ENCODE peak calls at places on chromosomes 5 and 9, in seven cellular contexts. L is PC-9; Y is colonic mucosa; U is neural progenitor cell; T is naive thymus-derived CD4-positive, alpha-beta T cell; O is body of pancreas; B is AG04450. M is an unnamed sample. For H3K9me3 and H3K27me3, the result is how much of the 10 kb centered on the place peaks cover.

GRCh38 chr5:132183723-132184122 is 43.9 kb downstream of the P4HA2 start:
- DNase-seq in L (no peak), Y (no peak), U (no peak), T (no peak), O (no peak), B (no peak), M (no peak)

GRCh38 chr5:171577940-171578856 is 158.8 kb downstream of the FGF18 start:
- DNase-seq in L (no peak), Y (peak), U (peak), T (no peak), O (peak), B (no peak), M (no peak)

GRCh38 chr5:149345892-149346222 is 558 bp downstream of the GRPEL2 start:
- DNase-seq in L (peak), Y (no peak), U (peak), T (no peak), O (no peak), B (no peak), M (no peak)

GRCh38 chr9:122056484-122056883 is 36.6 kb downstream of the TTLL11 start:
- DNase-seq in L (peak), Y (no peak), U (peak), T (no peak), O (no peak), B (no peak), M (no peak)

GRCh38 chr5:119453045-119453383 is 717 bp downstream of the HSD17B4 start:
- DNase-seq in L (no peak), Y (peak), U (no peak), T (no peak), O (peak), B (no peak), M (no peak)

GRCh38 chr5:91277840-91278239 is 105.3 kb downstream of the ARRDC3 start:
- DNase-seq in L (no peak), Y (no peak), U (no peak), T (no peak), O (no peak), B (no peak), M (no peak)

GRCh38 chr9:117247271-117247670 is 167.6 kb downstream of the ASTN2 start:
- DNase-seq in L (no peak), Y (no peak), U (peak), T (no peak), O (peak), B (no peak), M (no peak)

GRCh38 chr5:174531782-174532191 is 192.6 kb upstream of the MSX2 start:
- DNase-seq in L (no peak), Y (no peak), U (peak), T (no peak), O (no peak), B (no peak), M (no peak)

GRCh38 chr5:65059681-65060598 is 291.2 kb downstream of the CWC27 start:
- DNase-seq in L (no peak), Y (no peak), U (no peak), T (no peak), O (no peak), B (no peak), M (no peak)

GRCh38 chr5:91126888-91127287 is 256.2 kb downstream of the ARRDC3 start:
- DNase-seq in L (no peak), Y (peak), U (no peak), T (no peak), O (no peak), B (no peak), M (no peak)

GRCh38 chr9:32472344-32472743 is 53.7 kb downstream of the RIGI start:
- DNase-seq in L (no peak), Y (no peak), U (no peak), T (no peak), O (no peak), B (no peak), M (no peak)

GRCh38 chr9:125755340-125755739 is 8.2 kb downstream of the PBX3 start:
- DNase-seq in L (no peak), Y (no peak), U (peak), T (no peak), O (no peak), B (no peak), M (no peak)

GRCh38 chr9:32395483-32396216 is 11.2 kb downstream of the ACO1 start:
- DNase-seq in L (no peak), Y (no peak), U (no peak), T (no peak), O (peak), B (peak), M (no peak)

GRCh38 chr9:83505282-83505681 is 32.9 kb downstream of the FRMD3 start:
- DNase-seq in L (no peak), Y (no peak), U (peak), T (no peak), O (no peak), B (no peak), M (no peak)

GRCh38 chr9:34989946-34990635 is 546 bp downstream of the DNAJB5 start:
- DNase-seq in L (no peak), Y (peak), U (peak), T (peak), O (peak), B (no peak), M (peak)

GRCh38 chr5:120567921-120568320 is 103.8 kb downstream of the PRR16 start:
- DNase-seq in L (no peak), Y (no peak), U (no peak), T (no peak), O (no peak), B (no peak), M (no peak)

GRCh38 chr5:110414360-110414759 is 312.1 kb downstream of the TMEM232 start:
- DNase-seq in L (no peak), Y (no peak), U (peak), T (peak), O (no peak), B (no peak), M (no peak)

GRCh38 chr9:5510360-5510931 is at the start of gene PDCD1LG2:
- DNase-seq in L (no peak), Y (no peak), U (no peak), T (no peak), O (no peak), B (peak), M (no peak)

GRCh38 chr9:137975527-137975913 is 97.9 kb downstream of the CACNA1B start:
- DNase-seq in L (no peak), Y (no peak), U (no peak), T (no peak), O (no peak), B (no peak), M (no peak)

GRCh38 chr9:9032950-9033349 is 1233.4 kb upstream of the DMAC1 start:
- DNase-seq in L (no peak), Y (no peak), U (no peak), T (no peak), O (no peak), B (no peak), M (no peak)

GRCh38 chr5:115179068-115179958 is 9.6 kb upstream of the TRIM36 start:
- DNase-seq in L (no peak), Y (peak), U (peak), T (no peak), O (peak), B (no peak), M (no peak)

GRCh38 chr9:73742412-73742811 is 590.7 kb downstream of the ANXA1 start:
- DNase-seq in L (no peak), Y (no peak), U (no peak), T (no peak), O (no peak), B (no peak), M (no peak)

GRCh38 chr9:126781717-126782388 is 23.0 kb upstream of the ZBTB43 start:
- DNase-seq in L (peak), Y (peak), U (peak), T (peak), O (peak), B (peak), M (peak)

GRCh38 chr5:15807861-15808260 is 307.9 kb downstream of the FBXL7 start:
- DNase-seq in L (no peak), Y (no peak), U (no peak), T (no peak), O (no peak), B (no peak), M (no peak)

GRCh38 chr5:151023047-151023615 is 2.7 kb downstream of the GPX3 start:
- DNase-seq in L (no peak), Y (peak), U (no peak), T (no peak), O (peak), B (no peak), M (no peak)

GRCh38 chr9:98797491-98797890 is 1.1 kb upstream of the ANKS6 start:
- DNase-seq in L (no peak), Y (no peak), U (no peak), T (no peak), O (no peak), B (no peak), M (no peak)

GRCh38 chr5:152634596-152634995 is 229.5 kb upstream of the NMUR2 start:
- DNase-seq in L (no peak), Y (no peak), U (peak), T (no peak), O (peak), B (no peak), M (no peak)

GRCh38 chr9:110114888-110115259 is 93.1 kb downstream of the C9orf152 start:
- DNase-seq in L (no peak), Y (no peak), U (no peak), T (no peak), O (no peak), B (no peak), M (no peak)

GRCh38 chr9:88716636-88717035 is 181.7 kb downstream of the NXNL2 start:
- DNase-seq in L (no peak), Y (no peak), U (no peak), T (no peak), O (no peak), B (no peak), M (no peak)

DNA sequence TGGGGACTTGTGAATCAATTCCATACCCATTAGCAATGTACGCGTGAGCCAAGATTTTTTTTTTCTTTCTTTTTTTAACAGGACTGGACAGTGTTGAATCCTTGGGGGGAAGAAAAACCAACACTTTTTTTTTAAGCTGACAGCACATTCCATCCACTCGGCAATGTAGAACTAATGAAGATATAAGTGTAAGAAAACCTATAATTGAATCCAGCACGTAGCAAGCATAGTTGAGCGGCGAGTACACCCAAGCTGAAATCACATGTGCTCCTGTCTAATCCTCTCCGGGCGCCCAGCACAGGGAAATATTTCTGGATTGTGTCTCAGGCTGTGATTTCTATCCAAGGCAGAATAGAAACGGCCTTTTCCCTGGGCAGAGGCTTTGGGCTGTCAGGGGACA is 118.2 kb downstream of the BOD1 start:
- DNase-seq in L (peak), Y (no peak), U (no peak), T (no peak), O (peak), B (no peak), M (no peak)
- H3K27ac ChIP-seq in L (peak), Y (no peak), U (no peak), T (no peak), O (peak), B (peak), M (no peak)

DNA sequence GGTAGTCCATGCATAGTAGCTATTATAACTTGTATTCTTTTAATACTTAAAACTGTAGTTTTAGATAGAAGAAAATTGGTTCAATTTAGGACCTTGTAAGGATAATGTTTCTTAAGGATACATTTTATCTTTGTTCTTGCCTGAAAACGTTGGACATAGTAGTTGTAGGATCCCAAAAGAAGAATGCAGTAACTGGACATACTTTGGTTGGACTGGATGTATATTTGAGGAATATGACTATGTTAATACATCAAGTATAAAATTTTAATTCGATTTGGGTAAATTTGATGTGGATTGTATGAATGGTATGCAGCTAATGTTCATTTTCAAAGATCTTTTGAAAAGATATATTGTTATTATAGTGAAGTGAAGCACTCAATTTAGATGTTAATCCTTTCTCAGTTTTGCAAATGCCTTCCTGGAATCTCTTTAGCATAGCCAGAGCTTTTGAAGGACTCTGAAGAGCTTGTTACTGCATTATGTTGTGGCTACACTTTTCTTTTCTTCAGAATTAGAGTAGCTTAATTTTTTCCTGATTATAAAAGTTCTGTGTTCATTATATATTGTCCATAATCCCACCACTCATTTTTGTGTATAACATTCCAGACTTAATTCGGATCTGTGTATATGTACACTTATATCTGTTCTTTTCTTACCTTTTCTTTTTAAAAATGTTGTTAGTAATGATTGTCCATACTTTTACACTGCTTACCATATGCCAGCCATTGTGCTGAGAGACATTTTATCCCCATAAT is 41.2 kb downstream of the LRRTM2 start:
- DNase-seq in L (no peak), Y (no peak), U (no peak), T (no peak), O (no peak), B (no peak), M (no peak)
- H3K9me3 ChIP-seq in L (under half), Y (under half), U (under half), T (under half), O (under half), B (under half), M (under half)

DNA sequence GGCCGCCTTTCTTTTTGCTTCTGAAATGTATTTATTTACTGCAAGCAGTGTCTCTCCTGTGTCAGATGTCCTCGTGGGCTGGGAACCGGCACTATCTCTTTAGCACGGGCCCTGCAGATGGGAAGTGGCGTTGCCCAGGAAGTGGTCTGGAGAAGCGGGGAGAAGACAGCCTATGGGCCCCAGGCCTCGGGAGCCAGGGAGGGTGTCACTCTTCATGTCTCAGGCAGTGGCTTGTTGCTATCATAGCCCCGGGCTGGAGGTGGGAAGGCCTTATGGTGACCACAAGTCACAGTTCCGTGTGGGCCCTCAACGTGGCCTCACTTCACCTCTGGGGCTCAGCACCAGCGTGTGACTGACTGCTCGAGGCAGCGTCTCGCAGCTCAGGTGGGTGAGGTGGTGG is 41.4 kb downstream of the SYK start:
- DNase-seq in L (no peak), Y (no peak), U (no peak), T (no peak), O (no peak), B (no peak), M (no peak)
- H3K27me3 ChIP-seq in L (under half), Y (under half), U (under half), T (under half), O (under half), B (under half), M (under half)

GRCh38 chr5:14738050-14738449 is 73.5 kb downstream of the OTULIN start:
- DNase-seq in L (no peak), Y (no peak), U (no peak), T (no peak), O (no peak), B (no peak), M (no peak)
- H3K27ac ChIP-seq in L (no peak), Y (no peak), U (no peak), T (no peak), O (no peak), B (no peak), M (no peak)

DNA sequence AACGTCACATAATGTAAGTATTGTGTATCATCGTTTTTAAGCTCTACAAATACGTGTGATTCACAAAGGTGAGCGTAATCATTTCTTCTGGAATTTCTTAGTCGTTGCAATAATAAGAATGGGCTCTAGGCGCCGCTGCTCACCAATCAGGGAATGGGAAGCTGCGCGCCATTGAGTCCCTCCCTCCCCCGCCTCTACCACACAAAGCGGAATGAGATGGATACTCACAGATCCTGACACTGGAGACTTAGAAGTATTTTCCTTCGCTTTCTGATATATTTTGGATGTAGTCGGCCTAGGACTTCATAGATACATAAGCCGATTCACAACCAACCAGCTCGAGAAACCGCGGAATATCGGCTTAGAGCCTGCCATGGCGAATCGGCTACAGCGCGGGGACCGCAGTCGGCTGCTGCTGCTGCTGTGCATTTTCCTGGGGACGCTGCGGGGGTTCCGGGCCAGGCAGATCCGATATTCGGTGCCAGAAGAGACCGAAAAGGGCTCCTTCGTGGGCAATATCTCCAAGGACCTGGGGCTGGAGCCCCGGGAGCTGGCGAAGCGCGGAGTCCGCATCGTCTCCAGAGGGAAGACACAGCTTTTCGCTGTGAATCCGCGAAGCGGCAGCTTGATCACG is at the start of gene PCDHGA11:
- DNase-seq in L (peak), Y (peak), U (peak), T (peak), O (no peak), B (no peak), M (no peak)
- H3K9me3 ChIP-seq in L (under half), Y (under half), U (half or more), T (under half), O (half or more), B (half or more), M (under half)

GRCh38 chr5:38845555-38846378 is at the start of gene OSMR:
- DNase-seq in L (peak), Y (peak), U (peak), T (no peak), O (peak), B (peak), M (no peak)
- H3K27me3 ChIP-seq in L (under half), Y (under half), U (half or more), T (under half), O (under half), B (under half), M (under half)